ENCODE peak calls at places on chromosomes 3 and 15, in six cellular contexts. F, S, H, Q, Z and E are unnamed samples.

GRCh38 chr15:49506341-49506740 is 83.3 kb downstream of the FGF7 start:
- DNase-seq in F (no peak), S (no peak), H (no peak), Q (no peak), Z (no peak), E (no peak)

GRCh38 chr3:86785381-86785780 is 205.6 kb downstream of the VGLL3 start:
- DNase-seq in F (peak), S (no peak), H (no peak), Q (peak), Z (no peak), E (no peak)

GRCh38 chr3:122132949-122133540 is 50.4 kb upstream of the CASR start:
- DNase-seq in F (peak), S (no peak), H (no peak), Q (no peak), Z (no peak), E (no peak)

GRCh38 chr3:143538577-143538981 is 309.7 kb downstream of the SLC9A9 start:
- DNase-seq in F (peak), S (no peak), H (no peak), Q (peak), Z (no peak), E (no peak)

GRCh38 chr3:149590691-149591441 is 67.0 kb downstream of the WWTR1 start:
- DNase-seq in F (no peak), S (no peak), H (no peak), Q (no peak), Z (no peak), E (no peak)

GRCh38 chr3:46853441-46854410 is 9.5 kb downstream of the MYL3 start:
- DNase-seq in F (no peak), S (no peak), H (no peak), Q (no peak), Z (no peak), E (no peak)

GRCh38 chr3:141262306-141262705 is 30.7 kb downstream of the PXYLP1 start:
- DNase-seq in F (peak), S (no peak), H (no peak), Q (peak), Z (no peak), E (no peak)

GRCh38 chr3:186001838-186002237 is 64.0 kb upstream of the TRA2B start:
- DNase-seq in F (no peak), S (no peak), H (no peak), Q (no peak), Z (no peak), E (no peak)

GRCh38 chr3:15512173-15512572 is 9.3 kb downstream of the COLQ start:
- DNase-seq in F (no peak), S (no peak), H (no peak), Q (peak), Z (peak), E (no peak)

GRCh38 chr3:4394048-4394447 is 73.0 kb downstream of the SUMF1 start:
- DNase-seq in F (peak), S (no peak), H (no peak), Q (no peak), Z (no peak), E (peak)

GRCh38 chr15:89907289-89907688 is 5.5 kb downstream of the ARPIN start:
- DNase-seq in F (no peak), S (no peak), H (no peak), Q (no peak), Z (no peak), E (no peak)

GRCh38 chr15:83290236-83290635 is 5.8 kb upstream of the BNC1 start:
- DNase-seq in F (no peak), S (no peak), H (no peak), Q (no peak), Z (no peak), E (no peak)

GRCh38 chr15:31932581-31932980 is 97.7 kb upstream of the CHRNA7 start:
- DNase-seq in F (no peak), S (no peak), H (no peak), Q (no peak), Z (no peak), E (no peak)

GRCh38 chr3:171976526-171976925 is 62.9 kb upstream of the FNDC3B start:
- DNase-seq in F (no peak), S (no peak), H (no peak), Q (peak), Z (no peak), E (no peak)

GRCh38 chr15:98965597-98965996 is 42.0 kb downstream of the PGPEP1L start:
- DNase-seq in F (no peak), S (no peak), H (no peak), Q (no peak), Z (no peak), E (no peak)

GRCh38 chr3:67819447-67819846 is 165.0 kb upstream of the SUCLG2 start:
- DNase-seq in F (peak), S (no peak), H (no peak), Q (no peak), Z (no peak), E (no peak)

GRCh38 chr15:99928429-99928981 is 195.3 kb upstream of the LYSMD4 start:
- DNase-seq in F (peak), S (peak), H (peak), Q (peak), Z (peak), E (peak)

GRCh38 chr15:75577401-75578205 is 1.5 kb downstream of the PTPN9 start:
- DNase-seq in F (peak), S (no peak), H (no peak), Q (no peak), Z (peak), E (no peak)

GRCh38 chr15:40096094-40096876 is 12.4 kb downstream of the BMF start:
- DNase-seq in F (no peak), S (peak), H (no peak), Q (no peak), Z (no peak), E (no peak)

GRCh38 chr3:54443572-54444161 is 321.3 kb downstream of the CACNA2D3 start:
- DNase-seq in F (no peak), S (no peak), H (no peak), Q (peak), Z (no peak), E (no peak)

GRCh38 chr15:63048115-63048985 is 5.8 kb downstream of the TPM1 start:
- DNase-seq in F (peak), S (peak), H (peak), Q (peak), Z (peak), E (peak)

GRCh38 chr3:43296565-43296964 is 10.2 kb downstream of the SNRK start:
- DNase-seq in F (no peak), S (no peak), H (no peak), Q (no peak), Z (no peak), E (peak)

GRCh38 chr15:64686130-64686735 is 89.2 kb downstream of the RBPMS2 start:
- DNase-seq in F (peak), S (no peak), H (no peak), Q (peak), Z (no peak), E (peak)

GRCh38 chr3:138608322-138609214 is at the start of gene FAIM:
- DNase-seq in F (peak), S (peak), H (peak), Q (peak), Z (peak), E (peak)

GRCh38 chr3:126555795-126556636 is 2.7 kb downstream of the C3orf22 start:
- DNase-seq in F (no peak), S (no peak), H (no peak), Q (no peak), Z (no peak), E (no peak)

GRCh38 chr3:197027896-197028710 is 1.5 kb downstream of the MELTF start:
- DNase-seq in F (no peak), S (no peak), H (no peak), Q (no peak), Z (no peak), E (no peak)

GRCh38 chr15:40310001-40310959 is 2.5 kb upstream of the PLCB2 start:
- DNase-seq in F (peak), S (no peak), H (no peak), Q (peak), Z (peak), E (peak)

GRCh38 chr15:80727196-80727595 is 32.1 kb downstream of the ABHD17C start:
- DNase-seq in F (peak), S (no peak), H (no peak), Q (no peak), Z (no peak), E (no peak)

GRCh38 chr3:158091526-158091925 is 14.7 kb downstream of the SHOX2 start:
- DNase-seq in F (peak), S (no peak), H (no peak), Q (no peak), Z (no peak), E (no peak)

GRCh38 chr15:59274126-59274970 is 67.7 kb downstream of the LDHAL6B start:
- DNase-seq in F (peak), S (no peak), H (no peak), Q (peak), Z (no peak), E (no peak)

GRCh38 chr3:66037986-66038369 is 740 bp downstream of the MAGI1 start:
- DNase-seq in F (peak), S (peak), H (no peak), Q (no peak), Z (no peak), E (no peak)

GRCh38 chr3:64266065-64266874 is 41.0 kb upstream of the PRICKLE2 start:
- DNase-seq in F (peak), S (no peak), H (no peak), Q (peak), Z (peak), E (no peak)

GRCh38 chr3:104273046-104273649 is 1093.6 kb upstream of the ALCAM start:
- DNase-seq in F (peak), S (no peak), H (no peak), Q (peak), Z (no peak), E (no peak)

GRCh38 chr15:73802336-73803105 is 49.4 kb upstream of the INSYN1 start:
- DNase-seq in F (no peak), S (no peak), H (no peak), Q (no peak), Z (peak), E (no peak)

GRCh38 chr3:126442849-126443229 is 32.9 kb downstream of the ZXDC start:
- DNase-seq in F (no peak), S (no peak), H (no peak), Q (no peak), Z (no peak), E (no peak)

GRCh38 chr15:55108448-55108847 is 88.3 kb downstream of the RSL24D1 start:
- DNase-seq in F (no peak), S (no peak), H (no peak), Q (no peak), Z (no peak), E (no peak)

GRCh38 chr3:139541898-139542288 is 2.4 kb upstream of the RBP1 start:
- DNase-seq in F (no peak), S (no peak), H (no peak), Q (no peak), Z (no peak), E (no peak)

GRCh38 chr15:72182673-72183072 is 14.9 kb downstream of the GRAMD2A start:
- DNase-seq in F (no peak), S (no peak), H (no peak), Q (no peak), Z (no peak), E (no peak)

GRCh38 chr15:62752687-62753517 is 289.6 kb upstream of the TPM1 start:
- DNase-seq in F (peak), S (no peak), H (no peak), Q (peak), Z (no peak), E (no peak)

GRCh38 chr15:89577776-89578115 is 2.5 kb downstream of the TICRR start:
- DNase-seq in F (no peak), S (no peak), H (no peak), Q (no peak), Z (no peak), E (no peak)